ENCODE peak calls at places on chromosomes 7 and 10, in six cellular contexts. P is stomach, I is heart right ventricle, M is tibial artery, H is adrenal gland, E is fibroblast of lung. A is an unnamed sample.

GRCh38 chr10:91799580-91799975 is 1.4 kb downstream of the TNKS2 start:
- DNase-seq in M (no peak), P (no peak), E (peak), I (no peak), H (no peak), A (no peak)

GRCh38 chr7:113179313-113179712 is 61.0 kb upstream of the SMIM30 start:
- DNase-seq in M (no peak), I (no peak), H (no peak), E (no peak), P (no peak), A (no peak)

GRCh38 chr10:90047243-90047729 is 345.9 kb downstream of the KIF20B start:
- DNase-seq in E (peak), P (no peak), I (no peak), M (no peak), H (no peak), A (no peak)

GRCh38 chr7:111741811-111742240 is 179.5 kb upstream of the IMMP2L start:
- DNase-seq in M (no peak), I (peak), E (peak), P (peak), H (peak), A (peak)

GRCh38 chr7:47394216-47394615 is 187.7 kb downstream of the TNS3 start:
- DNase-seq in E (no peak), I (no peak), H (no peak), M (peak), P (peak), A (no peak)

GRCh38 chr7:49247759-49248158 is 323.4 kb downstream of the CDC14C start:
- DNase-seq in P (no peak), M (no peak), I (no peak), H (no peak), E (no peak), A (no peak)

GRCh38 chr7:102065226-102065625 is 221.4 kb upstream of the SH2B2 start:
- DNase-seq in H (no peak), M (no peak), I (no peak), P (no peak), E (no peak), A (no peak)

GRCh38 chr7:151425670-151426075 is 14.3 kb downstream of the CRYGN start:
- DNase-seq in I (no peak), M (peak), P (no peak), E (peak), H (no peak), A (peak)

GRCh38 chr10:51886438-51887068 is 187.2 kb upstream of the CSTF2T start:
- DNase-seq in M (no peak), H (no peak), P (no peak), E (peak), I (no peak), A (peak)

GRCh38 chr10:58362026-58362799 is 23.0 kb upstream of the TFAM start:
- DNase-seq in H (no peak), E (peak), P (no peak), I (no peak), M (no peak), A (no peak)

GRCh38 chr10:94677691-94678090 is 5.8 kb upstream of the CYP2C18 start:
- DNase-seq in H (no peak), I (no peak), P (peak), E (no peak), M (no peak), A (no peak)

GRCh38 chr7:135731131-135731530 is 3.1 kb upstream of the SLC13A4 start:
- DNase-seq in E (no peak), P (no peak), M (no peak), I (no peak), H (no peak), A (no peak)

GRCh38 chr7:25862993-25863726 is 288.8 kb upstream of the NFE2L3 start:
- DNase-seq in I (no peak), M (no peak), P (no peak), H (no peak), E (no peak), A (no peak)

GRCh38 chr7:151311294-151311864 is 30.2 kb upstream of the NUB1 start:
- DNase-seq in M (no peak), P (no peak), H (no peak), I (no peak), E (no peak), A (no peak)

GRCh38 chr10:88392222-88392621 is 190.9 kb downstream of the RNLS start:
- DNase-seq in H (no peak), I (no peak), E (no peak), M (no peak), P (no peak), A (no peak)

GRCh38 chr7:146826338-146826737 is 709.7 kb downstream of the CNTNAP2 start:
- DNase-seq in P (no peak), M (no peak), H (no peak), E (no peak), I (no peak), A (no peak)

GRCh38 chr7:73847941-73848723 is 5.8 kb upstream of the METTL27 start:
- DNase-seq in P (no peak), M (no peak), I (no peak), H (no peak), E (no peak), A (no peak)

GRCh38 chr7:41630741-41631140 is 72.1 kb downstream of the INHBA start:
- DNase-seq in H (no peak), M (no peak), I (no peak), E (no peak), P (no peak), A (no peak)

GRCh38 chr10:59181668-59182067 is 5.2 kb downstream of the PHYHIPL start:
- DNase-seq in H (no peak), M (no peak), I (peak), P (no peak), E (peak), A (no peak)

GRCh38 chr10:72679838-72680241 is 12.1 kb upstream of the MCU start:
- DNase-seq in E (no peak), M (no peak), P (no peak), I (no peak), H (no peak), A (no peak)

GRCh38 chr10:1715821-1716220 is 21.5 kb downstream of the ADARB2 start:
- DNase-seq in I (no peak), H (no peak), P (peak), M (no peak), E (no peak), A (no peak)

GRCh38 chr7:128939075-128939860 is 1.5 kb downstream of the IRF5 start:
- DNase-seq in E (no peak), P (no peak), H (no peak), M (no peak), I (no peak), A (no peak)

GRCh38 chr10:130027716-130028464 is 63.8 kb upstream of the EBF3 start:
- DNase-seq in I (no peak), M (peak), P (no peak), H (peak), E (no peak), A (no peak)

GRCh38 chr10:132873395-132873794 is 69.0 kb downstream of the CFAP46 start:
- DNase-seq in I (no peak), P (peak), E (no peak), H (no peak), M (peak), A (no peak)

GRCh38 chr7:131836733-131837132 is 280.3 kb upstream of the PODXL start:
- DNase-seq in M (no peak), I (no peak), E (no peak), P (no peak), H (no peak), A (no peak)

GRCh38 chr10:4688168-4688567 is 137.8 kb upstream of the AKR1E2 start:
- DNase-seq in M (no peak), I (no peak), P (no peak), H (no peak), E (no peak), A (no peak)

GRCh38 chr7:45237788-45238461 is 80.3 kb downstream of the RAMP3 start:
- DNase-seq in P (no peak), H (no peak), E (no peak), I (no peak), M (no peak), A (no peak)

GRCh38 chr10:79404231-79404609 is 41.2 kb downstream of the ZCCHC24 start:
- DNase-seq in M (peak), I (peak), H (peak), P (peak), E (peak), A (peak)

GRCh38 chr10:102633282-102633681 is 11.0 kb upstream of the TRIM8 start:
- DNase-seq in M (no peak), P (no peak), E (peak), I (no peak), H (no peak), A (no peak)

GRCh38 chr7:158114056-158114850 is 473.4 kb downstream of the PTPRN2 start:
- DNase-seq in E (no peak), P (peak), H (no peak), I (no peak), M (no peak), A (no peak)

GRCh38 chr10:38146579-38147333 is 52.6 kb downstream of the ZNF37A start:
- DNase-seq in I (no peak), M (no peak), H (no peak), P (no peak), E (no peak), A (no peak)

GRCh38 chr7:107638594-107638993 is 22.0 kb upstream of the SLC26A4 start:
- DNase-seq in H (no peak), M (no peak), E (no peak), I (no peak), P (no peak), A (no peak)

GRCh38 chr10:116120688-116121087 is 152.3 kb downstream of the GFRA1 start:
- DNase-seq in H (no peak), P (no peak), I (no peak), M (no peak), E (no peak), A (no peak)

GRCh38 chr10:76311752-76312699 is 880.6 kb downstream of the LRMDA start:
- DNase-seq in H (peak), M (peak), E (peak), P (peak), I (no peak), A (no peak)

GRCh38 chr10:86335257-86335656 is 31.3 kb downstream of the GRID1 start:
- DNase-seq in M (no peak), H (no peak), E (no peak), P (no peak), I (no peak), A (no peak)

GRCh38 chr7:43517464-43517863 is 65.4 kb upstream of the STK17A start:
- DNase-seq in P (no peak), E (no peak), H (no peak), M (no peak), I (no peak), A (no peak)
- H3K4me3 ChIP-seq in P (no peak), E (no peak), H (no peak), M (no peak), I (no peak), A (no peak)

DNA sequence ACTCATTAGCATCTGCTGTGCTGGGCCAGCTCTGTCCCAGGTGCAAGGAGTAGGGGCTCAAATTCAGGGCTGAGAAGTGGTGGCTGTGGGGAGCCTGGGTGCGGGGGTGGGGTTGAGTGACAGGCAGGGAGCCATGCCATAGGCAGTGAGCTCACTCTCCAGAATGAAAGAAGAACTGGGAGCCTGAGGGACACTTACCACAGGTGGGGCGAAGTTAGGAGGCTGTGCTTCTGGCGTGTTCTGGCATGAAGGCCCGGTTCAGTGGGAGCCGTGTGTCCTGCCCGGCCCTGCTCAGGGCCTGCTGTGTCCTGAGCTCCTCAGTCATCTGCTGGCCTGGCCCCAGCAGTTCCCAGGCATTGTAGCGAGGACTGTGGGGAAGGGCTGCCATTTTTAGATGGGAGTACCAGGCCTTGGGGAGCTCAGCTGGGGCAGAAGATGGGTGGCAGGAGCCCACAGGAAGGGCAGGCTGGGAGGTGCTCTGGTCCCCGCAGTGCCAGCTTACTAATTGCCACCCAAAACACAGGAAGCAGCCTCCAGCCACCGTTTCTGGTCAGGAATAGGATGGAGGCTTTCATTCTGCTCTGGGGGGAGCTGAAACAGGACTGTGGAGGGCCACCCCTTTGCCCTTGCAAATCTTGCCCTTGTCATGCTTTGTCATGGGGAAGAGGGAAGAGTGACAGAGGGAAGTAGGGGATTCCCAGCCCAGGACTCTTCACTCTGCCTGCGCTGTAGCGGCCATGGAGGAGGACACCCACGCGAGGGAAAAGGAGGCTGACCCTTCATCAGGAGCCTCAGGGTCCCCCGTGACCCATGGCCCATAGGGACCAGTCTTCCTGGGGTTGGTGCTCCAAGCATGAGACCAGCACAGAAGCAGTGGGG is 62.2 kb downstream of the MKI67 start:
- DNase-seq in H (no peak), M (peak), P (no peak), E (no peak), I (no peak), A (no peak)
- TF ChIP-seq CTCF in H (no peak), M (no peak), P (no peak), E (no peak), I (no peak), A (no peak)

DNA sequence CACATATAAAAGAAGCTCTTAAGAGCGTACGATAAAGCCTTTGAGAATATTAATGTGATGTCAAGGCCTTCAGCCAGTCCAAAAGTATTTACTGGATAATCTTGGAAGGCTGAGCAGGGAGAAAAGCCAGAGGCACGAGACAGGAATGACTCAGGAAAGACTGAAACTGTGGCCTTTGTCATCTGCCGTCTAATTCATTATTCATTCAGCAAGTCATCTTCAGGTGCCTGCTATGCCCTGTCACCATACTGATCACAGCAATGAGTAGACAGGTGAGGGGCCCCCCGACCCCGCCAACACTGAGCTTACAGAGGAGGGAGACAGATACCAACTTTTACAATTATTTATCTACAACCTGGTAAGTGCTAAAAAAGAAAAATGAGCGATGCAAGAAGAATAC is 78.9 kb downstream of the VOPP1 start:
- DNase-seq in E (no peak), I (no peak), H (no peak), M (peak), P (no peak), A (no peak)
- H3K27ac ChIP-seq in E (no peak), I (no peak), H (no peak), M (no peak), P (no peak), A (no peak)

GRCh38 chr7:38462819-38463218 is 168.4 kb downstream of the AMPH start:
- DNase-seq in H (no peak), M (no peak), I (no peak), P (no peak), E (no peak), A (no peak)
- H3K4me3 ChIP-seq in H (no peak), M (no peak), I (no peak), P (no peak), E (no peak), A (no peak)

A was measured in AG04450.